ENCODE peak calls at places on chromosomes 11 and 22, in seven cellular contexts. One of them, this sample, is unnamed. For H3K36me3, the result is how much of the 10 kb centered on the place peaks cover.

GRCh38 chr22:47308886-47309285 is 546.4 kb downstream of the TBC1D22A start:
- DNase-seq in mesenchymal stem cell: no peak
- DNase-seq in heart right ventricle: no peak
- DNase-seq in tibial artery: no peak
- DNase-seq in effector memory CD4-positive, alpha-beta T cell: no peak
- DNase-seq in thoracic aorta: no peak
- DNase-seq in CD8-positive, alpha-beta T cell: no peak
- DNase-seq in this sample: no peak

GRCh38 chr11:48095779-48096470 is 115.6 kb downstream of the PTPRJ start:
- DNase-seq in mesenchymal stem cell: peak
- DNase-seq in heart right ventricle: no peak
- DNase-seq in tibial artery: no peak
- DNase-seq in effector memory CD4-positive, alpha-beta T cell: no peak
- DNase-seq in thoracic aorta: no peak
- DNase-seq in CD8-positive, alpha-beta T cell: no peak
- DNase-seq in this sample: no peak

GRCh38 chr22:43956805-43957463 is 1.7 kb downstream of the SAMM50 start:
- DNase-seq in mesenchymal stem cell: no peak
- DNase-seq in heart right ventricle: peak
- DNase-seq in tibial artery: no peak
- DNase-seq in effector memory CD4-positive, alpha-beta T cell: no peak
- DNase-seq in thoracic aorta: no peak
- DNase-seq in CD8-positive, alpha-beta T cell: no peak
- DNase-seq in this sample: no peak

GRCh38 chr22:43173976-43174720 is 12.8 kb downstream of the TTLL12 start:
- DNase-seq in mesenchymal stem cell: no peak
- DNase-seq in heart right ventricle: no peak
- DNase-seq in tibial artery: no peak
- DNase-seq in effector memory CD4-positive, alpha-beta T cell: no peak
- DNase-seq in thoracic aorta: no peak
- DNase-seq in CD8-positive, alpha-beta T cell: no peak
- DNase-seq in this sample: no peak

GRCh38 chr11:57348052-57348451 is 9.9 kb downstream of the P2RX3 start:
- DNase-seq in mesenchymal stem cell: no peak
- DNase-seq in heart right ventricle: no peak
- DNase-seq in tibial artery: no peak
- DNase-seq in effector memory CD4-positive, alpha-beta T cell: no peak
- DNase-seq in thoracic aorta: no peak
- DNase-seq in CD8-positive, alpha-beta T cell: no peak
- DNase-seq in this sample: no peak

GRCh38 chr11:78698612-78699011 is 123.9 kb upstream of the NARS2 start:
- DNase-seq in mesenchymal stem cell: no peak
- DNase-seq in heart right ventricle: peak
- DNase-seq in tibial artery: peak
- DNase-seq in effector memory CD4-positive, alpha-beta T cell: no peak
- DNase-seq in thoracic aorta: peak
- DNase-seq in CD8-positive, alpha-beta T cell: no peak
- DNase-seq in this sample: peak

GRCh38 chr11:126415128-126415527 is 59.6 kb downstream of the ST3GAL4 start:
- DNase-seq in mesenchymal stem cell: no peak
- DNase-seq in heart right ventricle: peak
- DNase-seq in tibial artery: peak
- DNase-seq in effector memory CD4-positive, alpha-beta T cell: no peak
- DNase-seq in thoracic aorta: peak
- DNase-seq in CD8-positive, alpha-beta T cell: no peak
- DNase-seq in this sample: no peak

GRCh38 chr22:48806227-48806781 is 1021.4 kb downstream of the BRD1 start:
- DNase-seq in mesenchymal stem cell: no peak
- DNase-seq in heart right ventricle: no peak
- DNase-seq in tibial artery: no peak
- DNase-seq in effector memory CD4-positive, alpha-beta T cell: no peak
- DNase-seq in thoracic aorta: no peak
- DNase-seq in CD8-positive, alpha-beta T cell: no peak
- DNase-seq in this sample: no peak

GRCh38 chr11:2151500-2152257 is 9.3 kb downstream of the INS start:
- DNase-seq in mesenchymal stem cell: peak
- DNase-seq in heart right ventricle: peak
- DNase-seq in tibial artery: peak
- DNase-seq in effector memory CD4-positive, alpha-beta T cell: peak
- DNase-seq in thoracic aorta: peak
- DNase-seq in CD8-positive, alpha-beta T cell: peak
- DNase-seq in this sample: peak

GRCh38 chr11:124612567-124613245 is 1.5 kb downstream of the PANX3 start:
- DNase-seq in mesenchymal stem cell: peak
- DNase-seq in heart right ventricle: no peak
- DNase-seq in tibial artery: no peak
- DNase-seq in effector memory CD4-positive, alpha-beta T cell: no peak
- DNase-seq in thoracic aorta: no peak
- DNase-seq in CD8-positive, alpha-beta T cell: no peak
- DNase-seq in this sample: peak

GRCh38 chr11:109425554-109425953 is 3.6 kb downstream of the C11orf87 start:
- DNase-seq in mesenchymal stem cell: no peak
- DNase-seq in heart right ventricle: no peak
- DNase-seq in tibial artery: no peak
- DNase-seq in effector memory CD4-positive, alpha-beta T cell: no peak
- DNase-seq in thoracic aorta: no peak
- DNase-seq in CD8-positive, alpha-beta T cell: no peak
- DNase-seq in this sample: no peak

GRCh38 chr11:8584096-8584495 is 9.9 kb downstream of the STK33 start:
- DNase-seq in mesenchymal stem cell: no peak
- DNase-seq in heart right ventricle: no peak
- DNase-seq in tibial artery: no peak
- DNase-seq in effector memory CD4-positive, alpha-beta T cell: no peak
- DNase-seq in thoracic aorta: no peak
- DNase-seq in CD8-positive, alpha-beta T cell: no peak
- DNase-seq in this sample: no peak
- H3K4me3 ChIP-seq in mesenchymal stem cell: no peak
- H3K4me3 ChIP-seq in heart right ventricle: no peak
- H3K4me3 ChIP-seq in tibial artery: no peak
- H3K4me3 ChIP-seq in effector memory CD4-positive, alpha-beta T cell: no peak
- H3K4me3 ChIP-seq in thoracic aorta: no peak
- H3K4me3 ChIP-seq in CD8-positive, alpha-beta T cell: no peak
- H3K4me3 ChIP-seq in this sample: no peak

GRCh38 chr22:38310518-38311330 is 6.5 kb downstream of the CSNK1E start:
- DNase-seq in mesenchymal stem cell: no peak
- DNase-seq in heart right ventricle: no peak
- DNase-seq in tibial artery: peak
- DNase-seq in effector memory CD4-positive, alpha-beta T cell: no peak
- DNase-seq in thoracic aorta: no peak
- DNase-seq in CD8-positive, alpha-beta T cell: no peak
- DNase-seq in this sample: no peak
- H3K27ac ChIP-seq in mesenchymal stem cell: peak
- H3K27ac ChIP-seq in heart right ventricle: peak
- H3K27ac ChIP-seq in tibial artery: peak
- H3K27ac ChIP-seq in effector memory CD4-positive, alpha-beta T cell: no peak
- H3K27ac ChIP-seq in thoracic aorta: peak
- H3K27ac ChIP-seq in CD8-positive, alpha-beta T cell: no peak
- H3K27ac ChIP-seq in this sample: peak

GRCh38 chr11:134155946-134156865 is 67.6 kb downstream of the NCAPD3 start:
- DNase-seq in mesenchymal stem cell: no peak
- DNase-seq in heart right ventricle: no peak
- DNase-seq in tibial artery: no peak
- DNase-seq in effector memory CD4-positive, alpha-beta T cell: no peak
- DNase-seq in thoracic aorta: no peak
- DNase-seq in CD8-positive, alpha-beta T cell: no peak
- DNase-seq in this sample: no peak
- H3K36me3 ChIP-seq in mesenchymal stem cell: half or more
- H3K36me3 ChIP-seq in heart right ventricle: under half
- H3K36me3 ChIP-seq in tibial artery: half or more
- H3K36me3 ChIP-seq in effector memory CD4-positive, alpha-beta T cell: half or more
- H3K36me3 ChIP-seq in thoracic aorta: under half
- H3K36me3 ChIP-seq in CD8-positive, alpha-beta T cell: under half
- H3K36me3 ChIP-seq in this sample: under half

GRCh38 chr11:36454551-36454950 is 55.5 kb downstream of the TRAF6 start:
- DNase-seq in mesenchymal stem cell: no peak
- DNase-seq in heart right ventricle: no peak
- DNase-seq in tibial artery: no peak
- DNase-seq in effector memory CD4-positive, alpha-beta T cell: no peak
- DNase-seq in thoracic aorta: no peak
- DNase-seq in CD8-positive, alpha-beta T cell: no peak
- DNase-seq in this sample: no peak

GRCh38 chr11:36453678-36454077 is 56.4 kb downstream of the TRAF6 start:
- DNase-seq in mesenchymal stem cell: peak
- DNase-seq in heart right ventricle: no peak
- DNase-seq in tibial artery: no peak
- DNase-seq in effector memory CD4-positive, alpha-beta T cell: no peak
- DNase-seq in thoracic aorta: no peak
- DNase-seq in CD8-positive, alpha-beta T cell: no peak
- DNase-seq in this sample: no peak

GRCh38 chr11:36456136-36456535 is 53.9 kb downstream of the TRAF6 start:
- DNase-seq in mesenchymal stem cell: no peak
- DNase-seq in heart right ventricle: no peak
- DNase-seq in tibial artery: no peak
- DNase-seq in effector memory CD4-positive, alpha-beta T cell: no peak
- DNase-seq in thoracic aorta: no peak
- DNase-seq in CD8-positive, alpha-beta T cell: no peak
- DNase-seq in this sample: no peak

GRCh38 chr11:36455658-36456111 is 54.4 kb downstream of the TRAF6 start:
- DNase-seq in mesenchymal stem cell: peak
- DNase-seq in heart right ventricle: peak
- DNase-seq in tibial artery: peak
- DNase-seq in effector memory CD4-positive, alpha-beta T cell: no peak
- DNase-seq in thoracic aorta: peak
- DNase-seq in CD8-positive, alpha-beta T cell: no peak
- DNase-seq in this sample: peak

DNA sequence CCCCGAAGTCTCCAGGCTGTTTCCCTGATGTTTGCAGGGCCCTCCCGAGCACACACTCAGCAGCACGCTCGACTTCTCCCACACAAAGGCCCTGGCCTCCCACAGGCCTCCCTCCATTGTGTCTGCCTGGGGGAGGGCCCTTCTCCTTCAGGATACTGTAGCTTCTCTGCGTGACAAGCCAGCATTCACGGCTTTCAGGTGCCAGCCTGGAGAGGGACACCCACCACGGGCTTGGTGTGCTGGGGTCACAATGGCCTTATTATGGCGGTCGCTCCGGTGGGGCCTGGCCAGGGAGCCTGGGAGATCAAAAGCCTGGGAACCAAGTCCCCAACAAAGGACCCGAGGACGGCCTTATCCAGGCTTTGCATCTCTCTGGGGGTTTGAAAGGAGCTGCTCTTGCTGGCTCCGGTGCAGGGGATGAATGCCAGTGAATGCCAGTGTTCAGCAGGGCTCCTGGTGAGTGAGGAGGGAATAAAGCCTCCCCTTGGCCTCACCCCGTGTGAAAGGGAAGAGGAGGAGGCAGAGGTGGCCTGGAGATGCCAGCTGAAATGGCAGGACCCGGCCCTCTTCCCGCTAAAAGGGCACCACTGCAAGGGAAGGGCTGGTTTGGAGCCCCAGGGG is 55.0 kb downstream of the TRAF6 start:
- DNase-seq in mesenchymal stem cell: no peak
- DNase-seq in heart right ventricle: peak
- DNase-seq in tibial artery: peak
- DNase-seq in effector memory CD4-positive, alpha-beta T cell: no peak
- DNase-seq in thoracic aorta: no peak
- DNase-seq in CD8-positive, alpha-beta T cell: no peak
- DNase-seq in this sample: peak
- H3K4me3 ChIP-seq in mesenchymal stem cell: no peak
- H3K4me3 ChIP-seq in heart right ventricle: no peak
- H3K4me3 ChIP-seq in tibial artery: no peak
- H3K4me3 ChIP-seq in effector memory CD4-positive, alpha-beta T cell: no peak
- H3K4me3 ChIP-seq in thoracic aorta: peak
- H3K4me3 ChIP-seq in CD8-positive, alpha-beta T cell: no peak
- H3K4me3 ChIP-seq in this sample: no peak

GRCh38 chr11:100687630-100688395 is 725 bp downstream of the ARHGAP42 start:
- DNase-seq in mesenchymal stem cell: peak
- DNase-seq in heart right ventricle: peak
- DNase-seq in tibial artery: peak
- DNase-seq in effector memory CD4-positive, alpha-beta T cell: no peak
- DNase-seq in thoracic aorta: no peak
- DNase-seq in CD8-positive, alpha-beta T cell: no peak
- DNase-seq in this sample: peak
- H3K27ac ChIP-seq in mesenchymal stem cell: peak
- H3K27ac ChIP-seq in heart right ventricle: peak
- H3K27ac ChIP-seq in tibial artery: peak
- H3K27ac ChIP-seq in effector memory CD4-positive, alpha-beta T cell: no peak
- H3K27ac ChIP-seq in thoracic aorta: peak
- H3K27ac ChIP-seq in CD8-positive, alpha-beta T cell: no peak
- H3K27ac ChIP-seq in this sample: peak

DNA sequence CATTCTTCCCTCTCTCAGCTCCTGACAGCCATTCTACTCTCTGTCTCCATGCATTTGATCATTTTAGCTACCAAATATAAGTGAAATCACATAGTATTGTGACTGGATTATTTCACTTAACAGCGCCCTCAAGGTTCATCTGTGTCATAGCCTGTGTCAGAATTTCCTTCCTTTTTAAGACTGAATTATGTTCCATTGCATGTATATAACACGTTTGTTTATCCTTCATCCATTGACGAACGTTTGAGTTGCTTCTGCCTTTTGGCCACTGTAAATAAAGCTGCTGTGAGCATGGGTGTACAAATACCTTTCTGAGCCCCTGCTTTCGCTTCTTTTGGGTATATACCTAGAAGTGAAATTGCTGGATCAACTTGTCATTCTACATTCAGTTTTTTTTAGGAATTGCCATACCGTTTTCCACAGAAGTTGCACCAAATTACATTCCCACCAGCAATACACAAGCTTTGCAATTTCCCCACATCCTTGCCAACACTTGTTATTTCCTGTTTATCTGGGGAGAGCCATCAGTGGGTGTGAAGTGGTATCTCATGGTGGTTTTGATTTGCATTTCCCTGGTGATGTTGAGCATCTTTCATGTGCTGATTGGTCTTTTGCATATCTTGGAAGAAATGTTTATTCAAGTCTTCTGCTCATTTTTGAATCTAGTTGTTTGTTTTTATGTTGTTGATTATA is 17.5 kb downstream of the GLB1L2 start:
- DNase-seq in mesenchymal stem cell: no peak
- DNase-seq in heart right ventricle: no peak
- DNase-seq in tibial artery: no peak
- DNase-seq in effector memory CD4-positive, alpha-beta T cell: no peak
- DNase-seq in thoracic aorta: no peak
- DNase-seq in CD8-positive, alpha-beta T cell: no peak
- DNase-seq in this sample: no peak
- H3K36me3 ChIP-seq in mesenchymal stem cell: under half
- H3K36me3 ChIP-seq in heart right ventricle: under half
- H3K36me3 ChIP-seq in tibial artery: under half
- H3K36me3 ChIP-seq in effector memory CD4-positive, alpha-beta T cell: under half
- H3K36me3 ChIP-seq in thoracic aorta: under half
- H3K36me3 ChIP-seq in CD8-positive, alpha-beta T cell: under half
- H3K36me3 ChIP-seq in this sample: under half

GRCh38 chr11:120255519-120255866 is 15.6 kb downstream of the POU2F3 start:
- DNase-seq in mesenchymal stem cell: no peak
- DNase-seq in heart right ventricle: no peak
- DNase-seq in tibial artery: no peak
- DNase-seq in effector memory CD4-positive, alpha-beta T cell: no peak
- DNase-seq in thoracic aorta: no peak
- DNase-seq in CD8-positive, alpha-beta T cell: no peak
- DNase-seq in this sample: no peak
- H3K4me3 ChIP-seq in mesenchymal stem cell: no peak
- H3K4me3 ChIP-seq in heart right ventricle: no peak
- H3K4me3 ChIP-seq in tibial artery: no peak
- H3K4me3 ChIP-seq in effector memory CD4-positive, alpha-beta T cell: no peak
- H3K4me3 ChIP-seq in thoracic aorta: no peak
- H3K4me3 ChIP-seq in CD8-positive, alpha-beta T cell: no peak
- H3K4me3 ChIP-seq in this sample: no peak